ENCODE peak calls at places on chromosomes 11 and 22, in ten cellular contexts. One of them, this sample, is unnamed.

GRCh38 chr11:43130616-43131015 is 181.2 kb upstream of the API5 start:
- DNase-seq in A549: no peak
- DNase-seq in BE2C: peak
- DNase-seq in choroid plexus epithelial cell: no peak
- DNase-seq in psoas muscle: no peak
- DNase-seq in foreskin fibroblast: no peak
- DNase-seq in osteoblast: no peak
- DNase-seq in AG10803: no peak
- DNase-seq in cardiac muscle cell: no peak
- DNase-seq in NT2/D1: peak
- DNase-seq in this sample: peak

GRCh38 chr11:85137597-85137996 is 489.5 kb downstream of the DLG2 start:
- DNase-seq in A549: no peak
- DNase-seq in foreskin fibroblast: no peak
- DNase-seq in NT2/D1: no peak
- DNase-seq in cardiac muscle cell: no peak
- DNase-seq in AG10803: no peak
- DNase-seq in osteoblast: no peak
- DNase-seq in choroid plexus epithelial cell: no peak
- DNase-seq in psoas muscle: no peak
- DNase-seq in BE2C: no peak
- DNase-seq in this sample: no peak

GRCh38 chr11:11949482-11949881 is 58.9 kb downstream of the DKK3 start:
- DNase-seq in cardiac muscle cell: no peak
- DNase-seq in A549: no peak
- DNase-seq in psoas muscle: no peak
- DNase-seq in AG10803: no peak
- DNase-seq in NT2/D1: no peak
- DNase-seq in osteoblast: no peak
- DNase-seq in foreskin fibroblast: no peak
- DNase-seq in choroid plexus epithelial cell: no peak
- DNase-seq in BE2C: no peak
- DNase-seq in this sample: no peak

GRCh38 chr11:94171693-94172440 is 43.2 kb downstream of the PANX1 start:
- DNase-seq in AG10803: peak
- DNase-seq in osteoblast: peak
- DNase-seq in choroid plexus epithelial cell: peak
- DNase-seq in psoas muscle: no peak
- DNase-seq in NT2/D1: peak
- DNase-seq in BE2C: peak
- DNase-seq in A549: peak
- DNase-seq in foreskin fibroblast: peak
- DNase-seq in cardiac muscle cell: peak
- DNase-seq in this sample: peak

GRCh38 chr11:94175545-94175944 is 46.9 kb downstream of the PANX1 start:
- DNase-seq in foreskin fibroblast: peak
- DNase-seq in cardiac muscle cell: peak
- DNase-seq in BE2C: no peak
- DNase-seq in choroid plexus epithelial cell: peak
- DNase-seq in A549: no peak
- DNase-seq in osteoblast: peak
- DNase-seq in NT2/D1: no peak
- DNase-seq in psoas muscle: no peak
- DNase-seq in AG10803: peak
- DNase-seq in this sample: no peak

GRCh38 chr22:23849009-23850006 is 8.4 kb upstream of the SLC2A11 start:
- DNase-seq in psoas muscle: peak
- DNase-seq in foreskin fibroblast: peak
- DNase-seq in cardiac muscle cell: peak
- DNase-seq in NT2/D1: no peak
- DNase-seq in A549: peak
- DNase-seq in BE2C: peak
- DNase-seq in osteoblast: peak
- DNase-seq in AG10803: peak
- DNase-seq in choroid plexus epithelial cell: peak
- DNase-seq in this sample: peak

GRCh38 chr22:46931414-46931813 is 169.0 kb downstream of the TBC1D22A start:
- DNase-seq in choroid plexus epithelial cell: peak
- DNase-seq in psoas muscle: no peak
- DNase-seq in osteoblast: peak
- DNase-seq in cardiac muscle cell: peak
- DNase-seq in BE2C: no peak
- DNase-seq in A549: no peak
- DNase-seq in NT2/D1: no peak
- DNase-seq in foreskin fibroblast: peak
- DNase-seq in AG10803: peak
- DNase-seq in this sample: no peak

GRCh38 chr11:113201055-113201818 is 113.1 kb upstream of the TTC12 start:
- DNase-seq in choroid plexus epithelial cell: no peak
- DNase-seq in AG10803: no peak
- DNase-seq in cardiac muscle cell: no peak
- DNase-seq in NT2/D1: no peak
- DNase-seq in psoas muscle: no peak
- DNase-seq in foreskin fibroblast: no peak
- DNase-seq in A549: no peak
- DNase-seq in BE2C: peak
- DNase-seq in osteoblast: no peak
- DNase-seq in this sample: peak

GRCh38 chr11:119262668-119263351 is 54.1 kb downstream of the MCAM start:
- DNase-seq in psoas muscle: no peak
- DNase-seq in NT2/D1: no peak
- DNase-seq in choroid plexus epithelial cell: peak
- DNase-seq in cardiac muscle cell: peak
- DNase-seq in BE2C: no peak
- DNase-seq in osteoblast: peak
- DNase-seq in A549: no peak
- DNase-seq in AG10803: peak
- DNase-seq in foreskin fibroblast: peak
- DNase-seq in this sample: peak

GRCh38 chr11:119179983-119180382 is 5.3 kb upstream of the NHERF4 start:
- DNase-seq in cardiac muscle cell: no peak
- DNase-seq in choroid plexus epithelial cell: no peak
- DNase-seq in NT2/D1: no peak
- DNase-seq in foreskin fibroblast: no peak
- DNase-seq in AG10803: no peak
- DNase-seq in A549: no peak
- DNase-seq in BE2C: peak
- DNase-seq in osteoblast: peak
- DNase-seq in psoas muscle: no peak
- DNase-seq in this sample: no peak

GRCh38 chr11:46984987-46985386 is 48.4 kb downstream of the CSTPP1 start:
- DNase-seq in foreskin fibroblast: peak
- DNase-seq in BE2C: no peak
- DNase-seq in psoas muscle: no peak
- DNase-seq in choroid plexus epithelial cell: no peak
- DNase-seq in osteoblast: no peak
- DNase-seq in AG10803: no peak
- DNase-seq in cardiac muscle cell: no peak
- DNase-seq in A549: no peak
- DNase-seq in NT2/D1: no peak
- DNase-seq in this sample: no peak

GRCh38 chr11:5928269-5928668 is 13.8 kb upstream of the OR56A3 start:
- DNase-seq in psoas muscle: no peak
- DNase-seq in AG10803: no peak
- DNase-seq in A549: no peak
- DNase-seq in foreskin fibroblast: no peak
- DNase-seq in osteoblast: no peak
- DNase-seq in NT2/D1: no peak
- DNase-seq in choroid plexus epithelial cell: no peak
- DNase-seq in BE2C: no peak
- DNase-seq in cardiac muscle cell: no peak
- DNase-seq in this sample: no peak

GRCh38 chr11:5508605-5509004 is 1.2 kb downstream of the UBQLN3 start:
- DNase-seq in A549: no peak
- DNase-seq in foreskin fibroblast: no peak
- DNase-seq in cardiac muscle cell: no peak
- DNase-seq in BE2C: no peak
- DNase-seq in osteoblast: no peak
- DNase-seq in NT2/D1: no peak
- DNase-seq in AG10803: no peak
- DNase-seq in psoas muscle: no peak
- DNase-seq in choroid plexus epithelial cell: no peak
- DNase-seq in this sample: no peak

GRCh38 chr11:120254788-120255518 is 15.0 kb downstream of the POU2F3 start:
- DNase-seq in A549: no peak
- DNase-seq in psoas muscle: no peak
- DNase-seq in AG10803: no peak
- DNase-seq in BE2C: no peak
- DNase-seq in foreskin fibroblast: no peak
- DNase-seq in cardiac muscle cell: no peak
- DNase-seq in osteoblast: peak
- DNase-seq in NT2/D1: peak
- DNase-seq in choroid plexus epithelial cell: no peak
- DNase-seq in this sample: peak

GRCh38 chr11:10114593-10115404 is 179.2 kb downstream of the SBF2 start:
- DNase-seq in choroid plexus epithelial cell: no peak
- DNase-seq in osteoblast: no peak
- DNase-seq in psoas muscle: no peak
- DNase-seq in foreskin fibroblast: peak
- DNase-seq in BE2C: no peak
- DNase-seq in A549: no peak
- DNase-seq in AG10803: peak
- DNase-seq in cardiac muscle cell: no peak
- DNase-seq in NT2/D1: no peak
- DNase-seq in this sample: no peak

GRCh38 chr11:65416341-65417185 is 6.0 kb upstream of the NEAT1 start:
- DNase-seq in cardiac muscle cell: peak
- DNase-seq in osteoblast: peak
- DNase-seq in NT2/D1: peak
- DNase-seq in psoas muscle: peak
- DNase-seq in foreskin fibroblast: peak
- DNase-seq in AG10803: peak
- DNase-seq in A549: peak
- DNase-seq in BE2C: peak
- DNase-seq in choroid plexus epithelial cell: peak
- DNase-seq in this sample: peak

GRCh38 chr11:67384851-67385366 is 6.9 kb upstream of the RAD9A start:
- DNase-seq in NT2/D1: no peak
- DNase-seq in A549: no peak
- DNase-seq in psoas muscle: no peak
- DNase-seq in choroid plexus epithelial cell: peak
- DNase-seq in AG10803: peak
- DNase-seq in foreskin fibroblast: peak
- DNase-seq in osteoblast: peak
- DNase-seq in cardiac muscle cell: peak
- DNase-seq in BE2C: no peak
- DNase-seq in this sample: no peak

GRCh38 chr11:69010361-69010891 is 2.6 kb downstream of the MRGPRF start:
- DNase-seq in foreskin fibroblast: peak
- DNase-seq in choroid plexus epithelial cell: no peak
- DNase-seq in AG10803: no peak
- DNase-seq in osteoblast: peak
- DNase-seq in A549: no peak
- DNase-seq in BE2C: no peak
- DNase-seq in psoas muscle: no peak
- DNase-seq in cardiac muscle cell: no peak
- DNase-seq in NT2/D1: no peak
- DNase-seq in this sample: no peak
- H3K4me3 ChIP-seq in foreskin fibroblast: peak
- H3K4me3 ChIP-seq in choroid plexus epithelial cell: peak
- H3K4me3 ChIP-seq in AG10803: peak
- H3K4me3 ChIP-seq in osteoblast: peak
- H3K4me3 ChIP-seq in A549: no peak
- H3K4me3 ChIP-seq in BE2C: no peak
- H3K4me3 ChIP-seq in psoas muscle: peak
- H3K4me3 ChIP-seq in cardiac muscle cell: no peak
- H3K4me3 ChIP-seq in NT2/D1: no peak
- H3K4me3 ChIP-seq in this sample: no peak

DNA sequence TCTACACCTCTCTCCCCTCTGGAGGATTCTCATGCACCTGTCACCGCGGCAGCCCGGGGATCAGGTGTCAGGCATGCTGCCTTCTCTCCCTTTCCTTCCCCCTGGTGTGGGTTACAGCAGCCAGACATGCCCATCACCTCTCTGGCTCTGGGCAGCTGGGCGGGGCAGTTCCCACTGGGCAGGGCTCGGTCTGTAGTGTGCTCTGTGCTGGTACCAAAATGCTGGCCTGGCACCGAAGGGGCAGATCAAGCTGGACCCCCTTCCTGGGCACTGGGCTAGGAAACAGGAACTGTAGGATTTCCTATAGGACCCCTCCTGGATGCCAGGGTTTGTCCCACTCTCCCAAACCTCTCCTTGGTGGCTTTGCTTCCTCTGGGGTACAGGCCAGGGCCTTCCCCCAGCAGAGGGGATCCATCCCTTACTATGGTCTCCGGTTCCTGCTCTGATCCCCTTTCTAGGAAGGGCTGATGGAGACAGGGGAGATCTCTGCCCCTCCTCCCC is 821 bp downstream of the GAL3ST1 start:
- DNase-seq in AG10803: no peak
- DNase-seq in psoas muscle: no peak
- DNase-seq in choroid plexus epithelial cell: no peak
- DNase-seq in foreskin fibroblast: no peak
- DNase-seq in A549: no peak
- DNase-seq in NT2/D1: no peak
- DNase-seq in cardiac muscle cell: no peak
- DNase-seq in osteoblast: peak
- DNase-seq in BE2C: no peak
- DNase-seq in this sample: no peak
- H3K4me3 ChIP-seq in AG10803: no peak
- H3K4me3 ChIP-seq in psoas muscle: no peak
- H3K4me3 ChIP-seq in choroid plexus epithelial cell: no peak
- H3K4me3 ChIP-seq in foreskin fibroblast: no peak
- H3K4me3 ChIP-seq in A549: peak
- H3K4me3 ChIP-seq in NT2/D1: peak
- H3K4me3 ChIP-seq in cardiac muscle cell: no peak
- H3K4me3 ChIP-seq in osteoblast: no peak
- H3K4me3 ChIP-seq in BE2C: no peak
- H3K4me3 ChIP-seq in this sample: no peak

DNA sequence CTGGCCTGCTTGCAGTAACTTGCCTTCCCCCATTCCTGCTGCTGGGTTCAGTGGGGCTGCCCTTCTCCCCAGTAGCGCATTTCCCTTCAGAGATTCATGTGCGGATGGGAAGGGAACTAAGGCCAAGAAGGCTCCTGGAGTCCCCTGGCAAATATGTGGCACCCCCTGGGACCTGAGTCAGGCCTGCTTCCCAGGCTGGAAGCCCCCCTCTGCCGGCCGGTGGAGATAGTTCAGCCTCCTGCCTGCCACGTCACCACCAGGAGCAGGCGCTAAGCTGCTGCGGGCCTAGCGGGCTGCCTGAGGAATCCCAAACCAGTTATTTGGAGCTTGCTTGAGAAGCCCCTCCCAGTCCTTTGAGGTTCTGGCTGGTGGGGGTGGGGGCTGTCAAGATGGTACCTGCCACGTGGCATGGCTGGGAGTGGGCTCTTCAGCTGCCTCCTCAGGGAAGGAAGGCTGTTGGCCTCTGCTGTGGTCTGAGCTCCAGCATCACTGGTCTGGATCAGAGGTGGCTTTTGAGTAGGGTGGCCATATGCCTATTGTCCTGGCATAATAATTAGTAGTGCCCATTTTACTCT is 2.0 kb downstream of the SERPINH1 start:
- DNase-seq in A549: no peak
- DNase-seq in psoas muscle: peak
- DNase-seq in choroid plexus epithelial cell: peak
- DNase-seq in AG10803: peak
- DNase-seq in BE2C: no peak
- DNase-seq in NT2/D1: no peak
- DNase-seq in osteoblast: peak
- DNase-seq in foreskin fibroblast: peak
- DNase-seq in cardiac muscle cell: peak
- DNase-seq in this sample: no peak
- H3K4me3 ChIP-seq in A549: peak
- H3K4me3 ChIP-seq in psoas muscle: peak
- H3K4me3 ChIP-seq in choroid plexus epithelial cell: peak
- H3K4me3 ChIP-seq in AG10803: peak
- H3K4me3 ChIP-seq in BE2C: no peak
- H3K4me3 ChIP-seq in NT2/D1: peak
- H3K4me3 ChIP-seq in osteoblast: peak
- H3K4me3 ChIP-seq in foreskin fibroblast: peak
- H3K4me3 ChIP-seq in cardiac muscle cell: peak
- H3K4me3 ChIP-seq in this sample: no peak

GRCh38 chr22:36328635-36329216 is 59.0 kb downstream of the MYH9 start:
- DNase-seq in cardiac muscle cell: peak
- DNase-seq in A549: peak
- DNase-seq in NT2/D1: no peak
- DNase-seq in BE2C: peak
- DNase-seq in psoas muscle: peak
- DNase-seq in osteoblast: peak
- DNase-seq in choroid plexus epithelial cell: peak
- DNase-seq in AG10803: peak
- DNase-seq in foreskin fibroblast: peak
- DNase-seq in this sample: peak
- H3K4me3 ChIP-seq in cardiac muscle cell: no peak
- H3K4me3 ChIP-seq in A549: no peak
- H3K4me3 ChIP-seq in NT2/D1: no peak
- H3K4me3 ChIP-seq in BE2C: no peak
- H3K4me3 ChIP-seq in psoas muscle: peak
- H3K4me3 ChIP-seq in osteoblast: peak
- H3K4me3 ChIP-seq in choroid plexus epithelial cell: no peak
- H3K4me3 ChIP-seq in AG10803: peak
- H3K4me3 ChIP-seq in foreskin fibroblast: no peak
- H3K4me3 ChIP-seq in this sample: peak

This sample was measured in GM12865.